ENCODE peak calls at places on chromosomes 2 and 18, in eight cellular contexts. P, K, M, R, Y, W, E and F are unnamed samples.

GRCh38 chr2:126652323-126652891 is 3.6 kb upstream of the GYPC start:
- DNase-seq in R (no peak), M (no peak), K (no peak), Y (no peak), P (no peak), W (no peak), E (no peak), F (no peak)

GRCh38 chr2:224778474-224778877 is 62.3 kb upstream of the CCDC195 start:
- DNase-seq in K (peak; percentile 50), P (peak; percentile 46), W (peak; percentile 30), E (peak; percentile 39), R (peak; percentile 56), Y (peak; percentile 21), M (peak; percentile 51), F (peak; percentile 22)

GRCh38 chr2:51472783-51473182 is 440.9 kb upstream of the NRXN1 start:
- DNase-seq in Y (no peak), K (no peak), R (no peak), E (no peak), W (no peak), P (no peak), M (no peak), F (no peak)

GRCh38 chr2:201949036-201950012 is 84.3 kb upstream of the FZD7 start:
- DNase-seq in M (peak; percentile 95), E (no peak), K (no peak), Y (no peak), W (no peak), P (peak; percentile 69), R (no peak), F (no peak)

GRCh38 chr18:36352384-36352783 is 54.9 kb downstream of the FHOD3 start:
- DNase-seq in M (no peak), R (no peak), K (no peak), Y (no peak), E (no peak), P (no peak), W (peak; percentile 66), F (no peak)

GRCh38 chr18:6868033-6868432 is 138.5 kb downstream of the ARHGAP28 start:
- DNase-seq in M (no peak), W (no peak), Y (no peak), P (no peak), R (no peak), E (no peak), K (no peak), F (no peak)

GRCh38 chr2:138244400-138245001 is 257.1 kb upstream of the SPOPL start:
- DNase-seq in Y (no peak), K (no peak), M (peak; percentile 33), E (no peak), W (no peak), R (no peak), P (no peak), F (no peak)

GRCh38 chr2:79717364-79718007 is 204.6 kb downstream of the CTNNA2 start:
- DNase-seq in P (peak; percentile 52), Y (no peak), W (peak; percentile 14), K (no peak), M (peak; percentile 91), R (no peak), E (no peak), F (no peak)

GRCh38 chr2:23286765-23287155 is 98.2 kb upstream of the KLHL29 start:
- DNase-seq in Y (peak; percentile 14), E (no peak), R (no peak), M (peak; percentile 51), P (no peak), W (peak; percentile 12), K (no peak), F (no peak)

GRCh38 chr2:232385660-232386489 is 7.3 kb downstream of the ALPP start:
- DNase-seq in R (no peak), P (peak; percentile 72), W (peak; percentile 18), E (no peak), Y (no peak), K (no peak), M (peak; percentile 83), F (no peak)

GRCh38 chr2:144995482-144995881 is 475.6 kb upstream of the ZEB2 start:
- DNase-seq in E (no peak), M (no peak), W (no peak), R (no peak), P (no peak), K (no peak), Y (no peak), F (no peak)

GRCh38 chr2:140892429-140892828 is 1238.4 kb downstream of the LRP1B start:
- DNase-seq in R (no peak), E (no peak), K (no peak), Y (no peak), P (no peak), M (no peak), W (no peak), F (no peak)

GRCh38 chr2:234388591-234388990 is 108.3 kb downstream of the ARL4C start:
- DNase-seq in Y (no peak), R (no peak), K (no peak), W (no peak), P (no peak), M (no peak), E (no peak), F (no peak)

GRCh38 chr2:80971-81736 is 34.8 kb upstream of the FAM110C start:
- DNase-seq in P (no peak), K (no peak), M (no peak), W (no peak), Y (no peak), R (no peak), E (no peak), F (no peak)

GRCh38 chr2:161578998-161579397 is 45.2 kb upstream of the SLC4A10 start:
- DNase-seq in P (no peak), M (no peak), E (no peak), K (no peak), Y (no peak), R (no peak), W (no peak), F (no peak)

GRCh38 chr2:54606393-54606973 is 117.0 kb upstream of the EML6 start:
- DNase-seq in K (no peak), E (no peak), P (no peak), M (no peak), W (no peak), R (peak; percentile 44), Y (peak; percentile 62), F (peak; percentile 26)

GRCh38 chr2:239523944-239524310 is 123.1 kb upstream of the HDAC4 start:
- DNase-seq in P (no peak), K (no peak), M (no peak), R (no peak), E (no peak), Y (no peak), W (no peak), F (no peak)

GRCh38 chr2:219109468-219109867 is 48.7 kb upstream of the IHH start:
- DNase-seq in P (peak; percentile 84), W (no peak), R (peak; percentile 44), K (no peak), E (no peak), Y (no peak), M (peak; percentile 83), F (peak; percentile 24)

GRCh38 chr18:34921271-34921670 is 119.9 kb upstream of the MAPRE2 start:
- DNase-seq in W (no peak), P (no peak), E (no peak), K (no peak), R (no peak), Y (no peak), M (no peak), F (no peak)

GRCh38 chr18:23378470-23378764 is 74.7 kb upstream of the RIOK3 start:
- DNase-seq in Y (no peak), K (no peak), W (no peak), P (no peak), M (no peak), E (no peak), R (no peak), F (no peak)

GRCh38 chr2:67782443-67782842 is 280.4 kb downstream of the C1D start:
- DNase-seq in P (no peak), E (no peak), W (no peak), Y (peak; percentile 38), K (no peak), R (no peak), M (no peak), F (no peak)

GRCh38 chr2:85648619-85649018 is 19.4 kb downstream of the SFTPB start:
- DNase-seq in P (peak; percentile 42), W (peak; percentile 29), Y (no peak), R (no peak), K (no peak), E (no peak), M (peak; percentile 45), F (no peak)